ENCODE peak calls at places on chromosomes 11 and 22, in six cellular contexts. One of them, this sample, is unnamed.

GRCh38 chr11:123139206-123139605 is 55.8 kb downstream of the CLMP start:
- DNase-seq in WTC11: no peak
- DNase-seq in H1: no peak
- DNase-seq in endothelial cell of umbilical vein: no peak
- DNase-seq in A549: no peak
- DNase-seq in HepG2: no peak
- DNase-seq in this sample: no peak

GRCh38 chr22:25655536-25655935 is 86.5 kb upstream of the MYO18B start:
- DNase-seq in HepG2: no peak
- DNase-seq in WTC11: no peak
- DNase-seq in A549: no peak
- DNase-seq in endothelial cell of umbilical vein: no peak
- DNase-seq in H1: no peak
- DNase-seq in this sample: no peak

GRCh38 chr11:122983438-122984185 is 2.0 kb upstream of the BSX start:
- DNase-seq in HepG2: no peak
- DNase-seq in H1: peak
- DNase-seq in endothelial cell of umbilical vein: no peak
- DNase-seq in A549: no peak
- DNase-seq in WTC11: peak
- DNase-seq in this sample: no peak

GRCh38 chr22:30609260-30610185 is 2.5 kb downstream of the TCN2 start:
- DNase-seq in H1: no peak
- DNase-seq in WTC11: no peak
- DNase-seq in HepG2: no peak
- DNase-seq in A549: peak
- DNase-seq in endothelial cell of umbilical vein: peak
- DNase-seq in this sample: peak

GRCh38 chr11:2559527-2560311 is 114.9 kb downstream of the KCNQ1 start:
- DNase-seq in H1: no peak
- DNase-seq in WTC11: peak
- DNase-seq in HepG2: no peak
- DNase-seq in endothelial cell of umbilical vein: no peak
- DNase-seq in A549: no peak
- DNase-seq in this sample: no peak

GRCh38 chr22:25027959-25028840 is 75.7 kb downstream of the KIAA1671 start:
- DNase-seq in H1: peak
- DNase-seq in endothelial cell of umbilical vein: peak
- DNase-seq in HepG2: no peak
- DNase-seq in A549: peak
- DNase-seq in WTC11: peak
- DNase-seq in this sample: peak

GRCh38 chr11:121318848-121319834 is 26.6 kb downstream of the SC5D start:
- DNase-seq in HepG2: peak
- DNase-seq in H1: no peak
- DNase-seq in WTC11: no peak
- DNase-seq in endothelial cell of umbilical vein: peak
- DNase-seq in A549: no peak
- DNase-seq in this sample: no peak

GRCh38 chr11:69014936-69015549 is 2.0 kb upstream of the MRGPRF start:
- DNase-seq in endothelial cell of umbilical vein: no peak
- DNase-seq in HepG2: no peak
- DNase-seq in WTC11: no peak
- DNase-seq in H1: no peak
- DNase-seq in A549: no peak
- DNase-seq in this sample: no peak

GRCh38 chr22:18060646-18061620 is 16.9 kb upstream of the PEX26 start:
- DNase-seq in WTC11: no peak
- DNase-seq in HepG2: peak
- DNase-seq in endothelial cell of umbilical vein: no peak
- DNase-seq in H1: no peak
- DNase-seq in A549: peak
- DNase-seq in this sample: no peak

GRCh38 chr11:34846467-34846866 is 69.7 kb downstream of the APIP start:
- DNase-seq in A549: no peak
- DNase-seq in H1: no peak
- DNase-seq in HepG2: no peak
- DNase-seq in endothelial cell of umbilical vein: no peak
- DNase-seq in WTC11: no peak
- DNase-seq in this sample: no peak

GRCh38 chr11:68002943-68003845 is 703 bp downstream of the UNC93B1 start:
- DNase-seq in A549: no peak
- DNase-seq in H1: peak
- DNase-seq in HepG2: no peak
- DNase-seq in endothelial cell of umbilical vein: no peak
- DNase-seq in WTC11: peak
- DNase-seq in this sample: peak

GRCh38 chr11:108278546-108278945 is 55.7 kb downstream of the ATM start:
- DNase-seq in A549: no peak
- DNase-seq in WTC11: no peak
- DNase-seq in HepG2: no peak
- DNase-seq in H1: no peak
- DNase-seq in endothelial cell of umbilical vein: no peak
- DNase-seq in this sample: no peak
- TF ChIP-seq JUN in A549: no peak
- TF ChIP-seq JUN in WTC11: no peak
- TF ChIP-seq JUN in HepG2: no peak
- TF ChIP-seq JUN in H1: no peak
- TF ChIP-seq JUN in endothelial cell of umbilical vein: no peak
- TF ChIP-seq JUN in this sample: no peak

GRCh38 chr11:28756977-28757376 is 648.8 kb downstream of the METTL15 start:
- DNase-seq in endothelial cell of umbilical vein: peak
- DNase-seq in WTC11: no peak
- DNase-seq in HepG2: no peak
- DNase-seq in H1: no peak
- DNase-seq in A549: no peak
- DNase-seq in this sample: no peak
- TF ChIP-seq JUN in endothelial cell of umbilical vein: peak
- TF ChIP-seq JUN in WTC11: no peak
- TF ChIP-seq JUN in HepG2: no peak
- TF ChIP-seq JUN in H1: no peak
- TF ChIP-seq JUN in A549: no peak
- TF ChIP-seq JUN in this sample: no peak

GRCh38 chr11:727859-728748 is 19.2 kb upstream of the TALDO1 start:
- DNase-seq in H1: peak
- DNase-seq in HepG2: peak
- DNase-seq in WTC11: peak
- DNase-seq in A549: peak
- DNase-seq in endothelial cell of umbilical vein: peak
- DNase-seq in this sample: peak
- TF ChIP-seq JUN in H1: no peak
- TF ChIP-seq JUN in HepG2: peak
- TF ChIP-seq JUN in WTC11: no peak
- TF ChIP-seq JUN in A549: peak
- TF ChIP-seq JUN in endothelial cell of umbilical vein: no peak
- TF ChIP-seq JUN in this sample: peak

GRCh38 chr11:82792319-82792718 is 58.7 kb upstream of the FAM181B start:
- DNase-seq in endothelial cell of umbilical vein: no peak
- DNase-seq in HepG2: no peak
- DNase-seq in H1: no peak
- DNase-seq in WTC11: no peak
- DNase-seq in A549: no peak
- DNase-seq in this sample: no peak
- TF ChIP-seq JUN in endothelial cell of umbilical vein: no peak
- TF ChIP-seq JUN in HepG2: no peak
- TF ChIP-seq JUN in H1: no peak
- TF ChIP-seq JUN in WTC11: no peak
- TF ChIP-seq JUN in A549: no peak
- TF ChIP-seq JUN in this sample: no peak

DNA sequence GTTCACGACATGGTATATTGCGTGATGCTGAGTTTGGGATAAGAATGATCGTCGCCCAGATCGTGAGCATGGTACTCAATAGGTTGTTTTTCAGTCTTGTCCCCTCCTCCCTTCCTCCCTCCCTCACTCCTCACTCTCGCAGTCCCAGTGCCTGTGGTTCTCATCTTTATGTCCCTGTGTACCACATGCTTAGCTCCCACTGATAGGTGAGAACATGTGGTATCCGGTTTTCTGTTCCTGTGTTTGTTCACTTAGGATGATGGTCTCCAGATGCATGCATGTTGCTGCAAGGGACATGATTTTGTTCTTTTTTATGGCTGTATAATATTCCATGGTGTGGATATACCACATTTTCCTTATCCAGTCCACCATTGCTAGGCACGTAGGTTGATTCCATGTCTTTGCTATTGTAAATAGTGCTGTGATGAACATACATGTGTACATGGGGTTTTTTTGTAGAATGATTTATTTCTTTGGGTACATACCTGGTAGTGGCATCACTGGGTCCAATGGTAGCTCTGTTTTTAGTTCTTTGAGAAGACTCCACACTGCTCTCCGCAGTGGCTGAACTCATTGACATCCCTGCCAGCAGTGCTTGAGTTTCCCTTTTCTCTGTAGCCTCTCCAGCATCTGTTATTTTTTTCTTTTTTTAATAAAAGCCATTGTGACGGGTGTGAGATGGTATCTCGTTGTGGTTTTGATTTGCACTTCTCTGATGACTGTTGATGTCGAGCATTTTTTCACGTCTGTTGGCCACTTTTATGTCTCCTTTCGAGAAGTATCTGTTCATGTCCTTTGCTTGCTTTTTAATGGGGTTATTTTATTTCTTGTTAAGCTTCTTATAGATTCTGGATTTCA is 16.4 kb downstream of the ZBED4 start:
- DNase-seq in WTC11: no peak
- DNase-seq in H1: no peak
- DNase-seq in A549: no peak
- DNase-seq in endothelial cell of umbilical vein: no peak
- DNase-seq in HepG2: no peak
- DNase-seq in this sample: no peak
- TF ChIP-seq JUN in WTC11: no peak
- TF ChIP-seq JUN in H1: no peak
- TF ChIP-seq JUN in A549: no peak
- TF ChIP-seq JUN in endothelial cell of umbilical vein: no peak
- TF ChIP-seq JUN in HepG2: no peak
- TF ChIP-seq JUN in this sample: no peak

GRCh38 chr11:119417726-119418540 is 5.0 kb downstream of the THY1 start:
- DNase-seq in endothelial cell of umbilical vein: no peak
- DNase-seq in H1: no peak
- DNase-seq in A549: no peak
- DNase-seq in WTC11: no peak
- DNase-seq in HepG2: no peak
- DNase-seq in this sample: no peak
- TF ChIP-seq JUN in endothelial cell of umbilical vein: no peak
- TF ChIP-seq JUN in H1: no peak
- TF ChIP-seq JUN in A549: no peak
- TF ChIP-seq JUN in WTC11: no peak
- TF ChIP-seq JUN in HepG2: no peak
- TF ChIP-seq JUN in this sample: no peak

DNA sequence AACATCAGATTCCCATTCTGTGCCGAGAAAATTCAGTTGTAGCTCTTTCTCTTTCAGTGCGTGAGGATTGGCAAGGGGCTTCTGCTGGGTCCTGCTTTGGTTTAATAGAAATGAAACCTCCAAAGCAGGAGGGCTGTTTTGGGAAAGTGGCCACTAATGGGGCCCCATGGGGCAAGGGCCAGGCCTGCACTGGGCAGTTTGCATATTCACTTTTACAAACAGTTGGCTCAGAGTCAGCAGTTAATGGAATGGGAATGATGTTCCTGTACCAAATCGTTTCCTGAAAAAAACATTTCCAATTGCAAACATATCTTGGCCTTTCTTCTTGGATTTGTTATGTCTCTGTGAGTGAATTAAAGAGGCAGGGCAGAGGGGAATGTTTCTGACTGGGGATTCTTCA is 92.1 kb downstream of the PARVA start:
- DNase-seq in A549: no peak
- DNase-seq in endothelial cell of umbilical vein: peak
- DNase-seq in HepG2: no peak
- DNase-seq in WTC11: no peak
- DNase-seq in H1: no peak
- DNase-seq in this sample: no peak
- TF ChIP-seq JUN in A549: no peak
- TF ChIP-seq JUN in endothelial cell of umbilical vein: no peak
- TF ChIP-seq JUN in HepG2: no peak
- TF ChIP-seq JUN in WTC11: no peak
- TF ChIP-seq JUN in H1: no peak
- TF ChIP-seq JUN in this sample: no peak

GRCh38 chr22:44003776-44004460 is 20.2 kb upstream of the PARVB start:
- DNase-seq in H1: peak
- DNase-seq in endothelial cell of umbilical vein: peak
- DNase-seq in WTC11: peak
- DNase-seq in A549: no peak
- DNase-seq in HepG2: no peak
- DNase-seq in this sample: peak
- TF ChIP-seq JUN in H1: no peak
- TF ChIP-seq JUN in endothelial cell of umbilical vein: no peak
- TF ChIP-seq JUN in WTC11: no peak
- TF ChIP-seq JUN in A549: no peak
- TF ChIP-seq JUN in HepG2: no peak
- TF ChIP-seq JUN in this sample: no peak

GRCh38 chr11:76885390-76886097 is 24.8 kb downstream of the ACER3 start:
- DNase-seq in HepG2: no peak
- DNase-seq in H1: no peak
- DNase-seq in WTC11: no peak
- DNase-seq in A549: no peak
- DNase-seq in endothelial cell of umbilical vein: peak
- DNase-seq in this sample: peak
- TF ChIP-seq JUN in HepG2: no peak
- TF ChIP-seq JUN in H1: no peak
- TF ChIP-seq JUN in WTC11: no peak
- TF ChIP-seq JUN in A549: no peak
- TF ChIP-seq JUN in endothelial cell of umbilical vein: peak
- TF ChIP-seq JUN in this sample: no peak

DNA sequence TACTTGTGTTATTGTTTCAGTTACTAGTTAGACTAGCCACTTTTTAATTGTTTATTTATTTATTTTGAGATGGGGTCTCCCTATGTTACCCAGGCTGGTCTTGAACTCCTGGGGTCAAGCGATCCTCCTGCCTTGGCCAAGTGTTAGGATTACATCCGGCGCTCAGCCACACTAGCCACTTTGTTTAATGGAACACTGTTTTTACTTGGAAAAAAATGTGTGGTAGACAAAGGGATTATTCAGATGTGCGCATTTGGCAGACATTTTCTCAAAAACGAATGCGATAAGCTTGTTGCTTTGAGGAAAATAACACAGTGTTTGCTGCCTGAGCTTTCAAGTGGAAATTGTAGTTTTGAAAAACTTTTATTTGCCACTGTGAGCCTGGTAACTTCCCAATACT is 51.0 kb downstream of the CTNND1 start:
- DNase-seq in WTC11: no peak
- DNase-seq in endothelial cell of umbilical vein: no peak
- DNase-seq in A549: no peak
- DNase-seq in HepG2: no peak
- DNase-seq in H1: no peak
- DNase-seq in this sample: no peak
- TF ChIP-seq JUN in WTC11: no peak
- TF ChIP-seq JUN in endothelial cell of umbilical vein: no peak
- TF ChIP-seq JUN in A549: no peak
- TF ChIP-seq JUN in HepG2: no peak
- TF ChIP-seq JUN in H1: no peak
- TF ChIP-seq JUN in this sample: no peak

This sample was measured in K562.